ENCODE peak calls at places on chromosome 14, in six cellular contexts. N is neural progenitor cell, I is DND-41, C is fibroblast of lung, H is IMR-90, O is OCI-LY7. Q is an unnamed sample.

GRCh38 chr14:76727403-76727802 is 33.9 kb upstream of the VASH1 start:
- DNase-seq in N (no peak), I (no peak), C (no peak), H (no peak), O (no peak), Q (no peak)

GRCh38 chr14:92693998-92694780 is 54.2 kb downstream of the LGMN start:
- DNase-seq in N (no peak), I (no peak), C (no peak), H (no peak), O (no peak), Q (no peak)

GRCh38 chr14:20970647-20970982 is 15.3 kb downstream of the RNASE2 start:
- DNase-seq in N (no peak), I (no peak), C (no peak), H (no peak), O (no peak), Q (no peak)

GRCh38 chr14:66539034-66539433 is 31.1 kb downstream of the GPHN start:
- DNase-seq in N (no peak), I (peak; percentile 43), C (no peak), H (no peak), O (no peak), Q (no peak)

GRCh38 chr14:102481791-102482238 is 27.8 kb downstream of the ANKRD9 start:
- DNase-seq in N (no peak), I (no peak), C (no peak), H (peak; percentile 45), O (no peak), Q (no peak)

GRCh38 chr14:47509957-47510356 is 165.4 kb downstream of the MDGA2 start:
- DNase-seq in N (peak; percentile 28), I (no peak), C (no peak), H (no peak), O (no peak), Q (no peak)

GRCh38 chr14:24632761-24633160 is 1.2 kb downstream of the GZMB start:
- DNase-seq in N (no peak), I (no peak), C (no peak), H (no peak), O (no peak), Q (no peak)

GRCh38 chr14:92362781-92363235 is 39.8 kb downstream of the SLC24A4 start:
- DNase-seq in N (no peak), I (no peak), C (no peak), H (peak; percentile 13), O (no peak), Q (no peak)

GRCh38 chr14:94775875-94776217 is 5.9 kb upstream of the GSC start:
- DNase-seq in N (no peak), I (no peak), C (no peak), H (peak; percentile 13), O (no peak), Q (no peak)

GRCh38 chr14:57732886-57733285 is 133.0 kb downstream of the SLC35F4 start:
- DNase-seq in N (no peak), I (no peak), C (peak; percentile 31), H (no peak), O (no peak), Q (no peak)

GRCh38 chr14:32472512-32473472 is 143.7 kb downstream of the AKAP6 start:
- DNase-seq in N (peak; percentile 7), I (no peak), C (peak; percentile 78), H (peak; percentile 81), O (no peak), Q (no peak)

GRCh38 chr14:23294734-23295561 is 7.7 kb downstream of the PPP1R3E start:
- DNase-seq in N (peak; percentile 85), I (peak; percentile 63), C (peak; percentile 61), H (peak; percentile 51), O (peak; percentile 84), Q (peak; percentile 41)

GRCh38 chr14:90641111-90642010 is 174.9 kb downstream of the TTC7B start:
- DNase-seq in N (peak; percentile 51), I (no peak), C (no peak), H (peak; percentile 29), O (no peak), Q (no peak)

GRCh38 chr14:104537613-104537988 is 42.0 kb upstream of the C14orf180 start:
- DNase-seq in N (no peak), I (no peak), C (no peak), H (no peak), O (no peak), Q (no peak)

GRCh38 chr14:23555533-23555881 is 564 bp upstream of the THTPA start:
- DNase-seq in N (no peak), I (no peak), C (no peak), H (no peak), O (no peak), Q (no peak)

GRCh38 chr14:75422169-75422568 is 5.7 kb upstream of the JDP2 start:
- DNase-seq in N (no peak), I (no peak), C (peak; percentile 66), H (peak; percentile 92), O (no peak), Q (no peak)

GRCh38 chr14:26709019-26709418 is 111.2 kb upstream of the NOVA1 start:
- DNase-seq in N (no peak), I (no peak), C (peak; percentile 17), H (no peak), O (no peak), Q (no peak)

GRCh38 chr14:24100982-24101494 is 6.9 kb downstream of the PCK2 start:
- DNase-seq in N (no peak), I (no peak), C (no peak), H (no peak), O (no peak), Q (no peak)

GRCh38 chr14:101880016-101880297 is 84.4 kb upstream of the DYNC1H1 start:
- DNase-seq in N (no peak), I (no peak), C (no peak), H (no peak), O (no peak), Q (no peak)

GRCh38 chr14:94132285-94132887 is 3.0 kb upstream of the IFI27L2 start:
- DNase-seq in N (peak; percentile 80), I (peak; percentile 68), C (peak; percentile 77), H (peak; percentile 70), O (peak; percentile 79), Q (peak; percentile 72)

GRCh38 chr14:89343356-89343755 is 73.7 kb downstream of the FOXN3 start:
- DNase-seq in N (no peak), I (no peak), C (no peak), H (no peak), O (no peak), Q (no peak)

GRCh38 chr14:89340200-89340667 is 76.8 kb downstream of the FOXN3 start:
- DNase-seq in N (no peak), I (no peak), C (peak; percentile 78), H (peak; percentile 75), O (no peak), Q (no peak)

GRCh38 chr14:89339579-89339978 is 77.5 kb downstream of the FOXN3 start:
- DNase-seq in N (no peak), I (no peak), C (no peak), H (no peak), O (no peak), Q (no peak)

GRCh38 chr14:89340782-89341181 is 76.3 kb downstream of the FOXN3 start:
- DNase-seq in N (no peak), I (no peak), C (no peak), H (no peak), O (no peak), Q (no peak)

GRCh38 chr14:89342049-89342448 is 75.0 kb downstream of the FOXN3 start:
- DNase-seq in N (no peak), I (no peak), C (no peak), H (no peak), O (no peak), Q (no peak)
- H3K27ac ChIP-seq in N (peak overlapping the region; percentile 27), I (no peak overlapping the region), C (no peak overlapping the region), H (no peak overlapping the region), O (no peak overlapping the region), Q (no peak overlapping the region)

GRCh38 chr14:100141133-100141497 is 18.3 kb downstream of the DEGS2 start:
- DNase-seq in N (no peak), I (no peak), C (no peak), H (no peak), O (no peak), Q (no peak)
- H3K4me1 ChIP-seq in N (peaks cover 13% of the 10 kb centered on the region), I (peaks cover 10% of the 10 kb centered on the region), C (no peaks in the 10 kb centered on the region), H (no peaks in the 10 kb centered on the region), O (no peaks in the 10 kb centered on the region), Q (no peaks in the 10 kb centered on the region)

GRCh38 chr14:81392052-81392451 is 8.1 kb downstream of the STON2 start:
- DNase-seq in N (no peak), I (no peak), C (no peak), H (no peak), O (no peak), Q (no peak)
- H3K27ac ChIP-seq in N (no peak overlapping the region), I (no peak overlapping the region), C (no peak overlapping the region), H (no peak overlapping the region), O (no peak overlapping the region), Q (no peak overlapping the region)

GRCh38 chr14:68507544-68508081 is 285.3 kb downstream of the ZFP36L1 start:
- DNase-seq in N (no peak), I (no peak), C (no peak), H (no peak), O (peak; percentile 43), Q (peak; percentile 30)

GRCh38 chr14:68510951-68511726 is 281.7 kb downstream of the ZFP36L1 start:
- DNase-seq in N (no peak), I (no peak), C (no peak), H (no peak), O (no peak), Q (no peak)

GRCh38 chr14:68510201-68510600 is 282.7 kb downstream of the ZFP36L1 start:
- DNase-seq in N (no peak), I (no peak), C (peak; percentile 51), H (peak; percentile 69), O (no peak), Q (no peak)

GRCh38 chr14:68508581-68508980 is 284.3 kb downstream of the ZFP36L1 start:
- DNase-seq in N (no peak), I (no peak), C (no peak), H (no peak), O (no peak), Q (no peak)

DNA sequence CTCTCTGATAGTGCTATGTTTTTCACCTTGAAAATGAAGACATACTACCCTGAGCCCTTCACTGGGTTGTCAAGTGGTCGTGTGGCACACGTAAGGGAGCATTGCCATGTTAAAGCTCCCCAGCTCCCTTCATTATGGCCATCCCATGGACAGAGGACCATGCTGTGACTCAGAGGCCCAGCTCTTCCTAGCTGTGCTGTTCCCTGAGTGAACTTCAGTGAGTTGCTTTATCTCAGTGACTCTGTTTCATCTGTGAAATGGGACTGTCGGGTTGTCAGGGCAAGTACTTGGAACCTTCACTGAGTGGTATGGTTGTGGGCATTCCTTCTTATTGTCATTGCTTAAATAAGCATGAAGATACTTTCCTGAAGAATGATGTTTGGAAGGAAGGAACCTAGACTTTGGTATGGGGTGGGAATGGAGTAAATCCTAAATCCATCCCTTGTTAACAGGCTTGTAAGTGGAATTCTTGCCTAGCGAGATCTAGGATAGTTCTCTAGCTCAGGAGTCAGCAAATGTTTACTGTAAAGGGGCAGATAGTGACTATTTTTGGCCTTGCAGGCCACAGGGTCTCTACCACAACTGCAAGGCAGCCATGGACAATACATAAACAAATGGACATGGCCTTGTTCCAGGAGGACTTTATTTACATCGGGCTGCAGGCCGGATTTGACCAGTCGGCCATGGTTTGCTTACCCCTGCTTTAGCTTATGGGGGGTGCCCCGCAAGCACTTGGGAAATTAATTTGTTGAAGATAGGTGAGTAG is 283.5 kb downstream of the ZFP36L1 start:
- DNase-seq in N (no peak), I (no peak), C (peak; percentile 72), H (peak; percentile 65), O (no peak), Q (no peak)
- H3K4me1 ChIP-seq in N (peaks cover 28% of the 10 kb centered on the region), I (peaks cover 16% of the 10 kb centered on the region), C (peaks cover 24% of the 10 kb centered on the region), H (peaks cover 29% of the 10 kb centered on the region), O (peaks cover 66% of the 10 kb centered on the region), Q (peaks cover 39% of the 10 kb centered on the region)

GRCh38 chr14:52106853-52107252 is 38.0 kb upstream of the NID2 start:
- DNase-seq in N (no peak), I (no peak), C (peak; percentile 27), H (peak; percentile 20), O (no peak), Q (no peak)
- H3K27ac ChIP-seq in N (no peak overlapping the region), I (no peak overlapping the region), C (peak overlapping the region; percentile 51), H (peak overlapping the region; percentile 92), O (no peak overlapping the region), Q (no peak overlapping the region)

GRCh38 chr14:68401320-68401719 is 391.5 kb downstream of the ZFP36L1 start:
- DNase-seq in N (no peak), I (no peak), C (no peak), H (peak; percentile 34), O (peak; percentile 29), Q (no peak)
- H3K4me1 ChIP-seq in N (peaks cover 35% of the 10 kb centered on the region), I (peaks cover 9% of the 10 kb centered on the region), C (peaks cover 29% of the 10 kb centered on the region), H (peaks cover 34% of the 10 kb centered on the region), O (peaks cover 63% of the 10 kb centered on the region), Q (peaks cover 42% of the 10 kb centered on the region)